ENCODE peak calls at places on chromosome 10, in nine cellular contexts. O, Q, S, B, P, H, I, K and E are unnamed samples.
A peak's percentile ranks its signal among the peaks of the same experiment; 100 is the strongest.

GRCh38 chr10:71880425-71881306 is 29.6 kb upstream of the PSAP start:
- DNase-seq in O (no peak), Q (no peak), S (no peak), B (no peak), P (no peak), H (no peak), I (no peak), K (no peak), E (no peak)

GRCh38 chr10:133457100-133457841 is 3.5 kb downstream of the SCART1 start:
- DNase-seq in O (no peak), Q (no peak), S (no peak), B (no peak), P (no peak), H (no peak), I (no peak), K (no peak), E (no peak)

GRCh38 chr10:21197838-21198237 is 300.7 kb upstream of the NEBL start:
- DNase-seq in O (no peak), Q (no peak), S (no peak), B (no peak), P (no peak), H (no peak), I (no peak), K (no peak), E (no peak)

GRCh38 chr10:118531105-118531851 is 64.2 kb downstream of the PRLHR start:
- DNase-seq in O (no peak), Q (no peak), S (no peak), B (no peak), P (no peak), H (no peak), I (no peak), K (no peak), E (peak; percentile 76)

GRCh38 chr10:25753776-25754175 is 180.3 kb upstream of the MYO3A start:
- DNase-seq in O (no peak), Q (no peak), S (no peak), B (peak; percentile 81), P (peak; percentile 54), H (no peak), I (no peak), K (peak; percentile 54), E (no peak)

GRCh38 chr10:130576427-130576826 is 440.2 kb downstream of the GLRX3 start:
- DNase-seq in O (no peak), Q (no peak), S (no peak), B (no peak), P (no peak), H (no peak), I (no peak), K (no peak), E (no peak)

GRCh38 chr10:34789993-34790506 is 25.0 kb downstream of the PARD3 start:
- DNase-seq in O (no peak), Q (no peak), S (no peak), B (no peak), P (no peak), H (no peak), I (no peak), K (no peak), E (peak; percentile 10)

GRCh38 chr10:131871673-131872005 is 29.2 kb upstream of the PPP2R2D start:
- DNase-seq in O (no peak), Q (no peak), S (no peak), B (no peak), P (no peak), H (no peak), I (no peak), K (no peak), E (no peak)

GRCh38 chr10:79112898-79113431 is 44.2 kb downstream of the ZMIZ1 start:
- DNase-seq in O (no peak), Q (no peak), S (no peak), B (peak; percentile 93), P (peak; percentile 56), H (no peak), I (peak; percentile 79), K (peak; percentile 63), E (peak; percentile 86)

GRCh38 chr10:104650072-104650471 is 9.0 kb downstream of the SORCS3 start:
- DNase-seq in O (no peak), Q (no peak), S (no peak), B (no peak), P (no peak), H (no peak), I (no peak), K (no peak), E (no peak)

GRCh38 chr10:124053971-124054370 is 39.4 kb downstream of the CHST15 start:
- DNase-seq in O (no peak), Q (no peak), S (no peak), B (no peak), P (no peak), H (no peak), I (no peak), K (peak; percentile 3), E (no peak)

GRCh38 chr10:27020243-27020642 is 80.1 kb downstream of the ANKRD26 start:
- DNase-seq in O (no peak), Q (no peak), S (no peak), B (no peak), P (no peak), H (no peak), I (no peak), K (no peak), E (no peak)

GRCh38 chr10:34006471-34006870 is 672.0 kb upstream of the NRP1 start:
- DNase-seq in O (no peak), Q (no peak), S (no peak), B (no peak), P (no peak), H (no peak), I (no peak), K (no peak), E (no peak)

GRCh38 chr10:113007343-113007771 is 57.3 kb downstream of the TCF7L2 start:
- DNase-seq in O (peak; percentile 12), Q (no peak), S (peak; percentile 73), B (no peak), P (no peak), H (no peak), I (no peak), K (no peak), E (no peak)

GRCh38 chr10:69461327-69462025 is 10.2 kb downstream of the TSPAN15 start:
- DNase-seq in O (no peak), Q (no peak), S (no peak), B (no peak), P (no peak), H (no peak), I (no peak), K (no peak), E (no peak)

GRCh38 chr10:100146875-100147665 is 38.8 kb downstream of the ERLIN1 start:
- DNase-seq in O (no peak), Q (no peak), S (no peak), B (no peak), P (no peak), H (no peak), I (peak; percentile 36), K (no peak), E (peak; percentile 47)

GRCh38 chr10:25436431-25436830 is 261.6 kb downstream of the GPR158 start:
- DNase-seq in O (no peak), Q (no peak), S (no peak), B (no peak), P (no peak), H (no peak), I (no peak), K (peak; percentile 51), E (no peak)

GRCh38 chr10:31112961-31113360 is 81.3 kb upstream of the ZNF438 start:
- DNase-seq in O (no peak), Q (no peak), S (no peak), B (peak; percentile 64), P (no peak), H (no peak), I (no peak), K (no peak), E (no peak)

GRCh38 chr10:53161231-53161630 is 388.6 kb upstream of the MBL2 start:
- DNase-seq in O (no peak), Q (no peak), S (no peak), B (no peak), P (no peak), H (no peak), I (no peak), K (no peak), E (no peak)